ENCODE peak calls at places on chromosomes 11 and 22, in nine cellular contexts. S is sigmoid colon, A is IMR-90, H is breast epithelium, Q is prostate gland, T is gastrocnemius medialis, C is spleen, X is stomach, Y is tibial nerve. E is an unnamed sample. For H3K27me3, the result is how much of the 10 kb centered on the place peaks cover.

GRCh38 chr11:16804104-16804947 is 65.9 kb downstream of the C11orf58 start:
- DNase-seq in C (peak), A (no peak), Q (no peak), H (no peak), Y (no peak), T (no peak), S (no peak), X (peak), E (no peak)

GRCh38 chr22:40204331-40205116 is 26.8 kb downstream of the TNRC6B start:
- DNase-seq in Y (no peak), S (no peak), C (no peak), A (peak), Q (no peak), H (no peak), X (no peak), T (no peak), E (no peak)

GRCh38 chr22:49701380-49702067 is 126.1 kb downstream of the BRD1 start:
- DNase-seq in Q (no peak), C (no peak), S (no peak), X (no peak), H (no peak), A (no peak), T (no peak), Y (no peak), E (no peak)

GRCh38 chr22:26648011-26648497 is 9.3 kb upstream of the MIAT start:
- DNase-seq in C (peak), H (no peak), T (no peak), Y (no peak), Q (no peak), X (no peak), S (no peak), A (no peak), E (no peak)

GRCh38 chr22:35352214-35353111 is 28.4 kb upstream of the HMOX1 start:
- DNase-seq in T (peak), Y (peak), C (peak), A (no peak), H (no peak), X (peak), Q (no peak), S (peak), E (peak)

GRCh38 chr11:35088676-35089075 is 50.3 kb upstream of the CD44 start:
- DNase-seq in S (no peak), Q (peak), C (no peak), A (peak), H (no peak), Y (no peak), T (no peak), X (no peak), E (no peak)

GRCh38 chr11:76380161-76380976 is 563 bp downstream of the THAP12 start:
- DNase-seq in C (peak), S (peak), Y (no peak), Q (peak), X (no peak), H (no peak), T (no peak), A (peak), E (no peak)

GRCh38 chr11:36160115-36160514 is 129.1 kb downstream of the COMMD9 start:
- DNase-seq in C (no peak), Y (no peak), X (no peak), T (no peak), H (no peak), Q (no peak), S (no peak), A (no peak), E (peak)

GRCh38 chr22:27990451-27990840 is 71.4 kb upstream of the PITPNB start:
- DNase-seq in Q (no peak), C (no peak), H (no peak), T (no peak), X (peak), Y (no peak), A (no peak), S (peak), E (no peak)

GRCh38 chr11:76752321-76753175 is 30.6 kb upstream of the TSKU start:
- DNase-seq in Q (peak), C (peak), S (peak), T (peak), A (peak), H (peak), Y (peak), X (peak), E (peak)

GRCh38 chr22:37259540-37260029 is 15.5 kb upstream of the RAC2 start:
- DNase-seq in A (peak), Y (no peak), C (peak), T (no peak), X (no peak), S (no peak), Q (no peak), H (no peak), E (no peak)

GRCh38 chr22:44647141-44647540 is 54.9 kb upstream of the PRR5 start:
- DNase-seq in Y (no peak), H (no peak), Q (no peak), C (no peak), T (no peak), A (no peak), X (no peak), S (no peak), E (no peak)
- TF ChIP-seq POLR2A in Y (no peak), H (no peak), Q (no peak), C (no peak), T (no peak), A (no peak), X (no peak), S (no peak), E (no peak)

GRCh38 chr11:57479925-57480324 is 19.6 kb downstream of the RTN4RL2 start:
- DNase-seq in C (no peak), S (no peak), H (no peak), Y (no peak), X (no peak), Q (no peak), A (no peak), T (no peak), E (no peak)

GRCh38 chr11:57481915-57482781 is 21.8 kb downstream of the RTN4RL2 start:
- DNase-seq in H (no peak), T (no peak), S (no peak), A (no peak), Y (no peak), C (peak), Q (no peak), X (no peak), E (no peak)

GRCh38 chr11:57480409-57481137 is 20.2 kb downstream of the RTN4RL2 start:
- DNase-seq in S (no peak), T (no peak), X (peak), Q (peak), C (peak), A (peak), H (peak), Y (peak), E (no peak)

GRCh38 chr11:57482782-57483569 is 22.6 kb downstream of the RTN4RL2 start:
- DNase-seq in X (peak), H (no peak), C (peak), T (no peak), S (no peak), Y (no peak), A (peak), Q (no peak), E (no peak)

GRCh38 chr11:57481315-57481714 is 21.0 kb downstream of the RTN4RL2 start:
- DNase-seq in S (no peak), X (no peak), H (no peak), T (no peak), A (no peak), C (no peak), Q (no peak), Y (no peak), E (no peak)
- H3K27me3 ChIP-seq in S (under half), X (under half), H (under half), T (under half), A (under half), C (under half), Q (under half), Y (half or more), E (under half)

GRCh38 chr11:71446942-71447688 is 1.1 kb downstream of the DHCR7 start:
- DNase-seq in S (peak), Y (peak), X (no peak), H (peak), Q (peak), C (no peak), T (no peak), A (peak), E (no peak)
- TF ChIP-seq POLR2A in S (no peak), Y (no peak), X (no peak), H (no peak), Q (no peak), C (no peak), T (no peak), A (no peak), E (no peak)

GRCh38 chr11:45322891-45323597 is 36.9 kb upstream of the SYT13 start:
- DNase-seq in A (no peak), S (peak), H (no peak), Y (no peak), T (no peak), Q (no peak), C (no peak), X (no peak), E (no peak)
- H3K27me3 ChIP-seq in A (under half), S (under half), H (under half), Y (under half), T (under half), Q (under half), C (under half), X (under half), E (under half)

DNA sequence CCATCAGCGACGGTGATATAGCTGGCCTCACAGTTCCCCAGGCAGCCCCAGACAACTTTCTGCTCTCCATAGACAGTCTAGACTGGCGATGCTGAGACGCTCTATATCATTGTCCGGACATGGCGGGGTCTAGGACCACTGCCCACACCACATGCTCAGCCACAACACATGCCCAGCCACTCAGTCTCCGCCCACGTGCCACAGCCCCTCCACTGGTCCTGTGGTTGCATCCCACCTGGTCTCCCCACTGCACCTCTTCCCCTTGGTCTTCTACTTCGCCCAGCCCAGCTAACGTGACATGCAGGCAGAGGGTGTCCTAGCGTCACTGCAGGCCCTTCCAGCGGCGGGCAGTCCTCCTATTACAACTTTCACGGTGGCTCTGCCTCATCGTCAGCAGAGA is 22.9 kb upstream of the YPEL1 start:
- DNase-seq in A (no peak), H (no peak), S (no peak), Q (no peak), T (no peak), X (no peak), C (peak), Y (no peak), E (no peak)
- TF ChIP-seq POLR2A in A (no peak), H (no peak), S (no peak), Q (no peak), T (no peak), X (no peak), C (no peak), Y (no peak), E (no peak)

DNA sequence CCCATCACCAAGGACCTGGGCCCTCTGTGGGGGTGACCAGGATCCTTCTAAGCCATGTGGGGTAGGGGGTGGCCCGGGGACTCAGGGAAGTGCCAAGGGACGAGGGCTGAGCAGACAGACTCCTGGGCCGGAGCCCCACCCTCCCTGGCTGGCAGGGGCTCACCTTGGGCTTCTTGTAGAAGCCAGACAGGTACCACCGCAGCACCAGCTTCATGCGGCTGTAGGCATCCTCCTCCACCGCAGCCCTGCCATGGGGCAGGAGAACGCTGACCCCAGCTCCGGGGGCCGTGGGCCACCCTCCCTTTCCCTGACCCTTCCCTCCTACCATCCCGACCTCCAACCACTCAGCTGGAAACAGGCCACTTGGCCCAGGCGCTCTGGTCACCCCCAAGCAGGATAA is 45.9 kb upstream of the CARS1 start:
- DNase-seq in Q (no peak), C (no peak), X (peak), A (no peak), H (no peak), T (no peak), Y (no peak), S (peak), E (no peak)
- H3K27me3 ChIP-seq in Q (under half), C (under half), X (under half), A (under half), H (under half), T (under half), Y (under half), S (under half), E (under half)

GRCh38 chr22:46738642-46738960 is 549 bp upstream of the CERK start:
- DNase-seq in S (no peak), A (no peak), H (no peak), Q (no peak), C (no peak), X (no peak), Y (no peak), T (no peak), E (peak)

GRCh38 chr22:46737105-46737975 is 712 bp downstream of the CERK start:
- DNase-seq in Y (no peak), S (no peak), X (no peak), H (no peak), A (peak), Q (no peak), T (no peak), C (peak), E (peak)

GRCh38 chr22:46737976-46738641 is at the start of gene CERK:
- DNase-seq in A (peak), S (peak), X (peak), C (peak), Q (peak), T (peak), Y (peak), H (no peak), E (peak)

GRCh38 chr22:46740910-46741785 is 3.1 kb upstream of the CERK start:
- DNase-seq in Q (no peak), C (no peak), H (no peak), Y (no peak), T (peak), S (no peak), A (no peak), X (peak), E (no peak)

DNA sequence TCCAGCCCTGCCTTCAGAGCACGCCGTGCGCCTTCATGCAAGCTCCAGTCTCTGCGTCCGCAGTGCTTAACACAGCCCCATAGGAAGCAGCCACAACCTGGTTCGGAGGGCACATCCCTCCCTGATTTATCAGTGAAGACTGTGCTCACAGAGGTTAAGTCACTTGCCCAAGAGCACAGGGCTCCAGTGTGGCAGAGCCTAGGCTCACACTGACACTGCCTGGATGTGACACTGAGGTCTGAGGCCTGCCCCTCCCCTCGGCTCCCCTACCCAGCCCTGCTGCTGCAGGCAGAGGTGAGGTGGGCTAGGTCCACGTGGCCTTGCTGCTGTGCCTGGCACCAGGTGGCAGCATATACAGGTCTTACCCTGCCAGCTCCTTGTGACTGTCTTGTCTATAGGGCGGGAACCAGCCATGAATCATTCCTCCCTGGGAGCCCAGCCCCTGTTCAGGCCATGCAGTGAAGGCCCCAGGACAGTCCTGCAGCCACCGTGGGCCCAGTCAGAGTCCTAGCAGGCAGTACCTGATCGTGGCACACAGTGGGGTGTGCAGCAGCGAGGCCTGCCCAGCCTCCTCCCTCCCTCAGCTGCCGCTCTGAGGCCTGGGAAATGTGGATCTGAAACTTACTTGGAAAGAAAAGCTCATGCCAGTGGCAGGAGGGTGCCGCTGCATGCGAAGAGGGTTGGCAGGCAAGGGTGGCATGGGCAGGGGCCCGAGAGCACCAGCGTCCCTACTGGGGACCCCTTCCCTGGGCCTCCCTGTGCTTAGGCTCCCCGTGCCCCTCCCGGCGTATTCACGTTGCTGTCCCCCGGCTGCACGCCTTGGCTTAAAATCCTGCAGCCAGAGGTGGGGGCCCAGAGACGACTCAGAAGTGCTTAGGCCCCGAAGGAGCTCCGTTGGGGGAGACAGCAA is 1.2 kb upstream of the CERK start:
- DNase-seq in S (no peak), T (peak), X (peak), A (peak), C (no peak), H (no peak), Q (peak), Y (no peak), E (no peak)
- TF ChIP-seq POLR2A in S (no peak), T (peak), X (no peak), A (no peak), C (no peak), H (no peak), Q (no peak), Y (no peak), E (no peak)

DNA sequence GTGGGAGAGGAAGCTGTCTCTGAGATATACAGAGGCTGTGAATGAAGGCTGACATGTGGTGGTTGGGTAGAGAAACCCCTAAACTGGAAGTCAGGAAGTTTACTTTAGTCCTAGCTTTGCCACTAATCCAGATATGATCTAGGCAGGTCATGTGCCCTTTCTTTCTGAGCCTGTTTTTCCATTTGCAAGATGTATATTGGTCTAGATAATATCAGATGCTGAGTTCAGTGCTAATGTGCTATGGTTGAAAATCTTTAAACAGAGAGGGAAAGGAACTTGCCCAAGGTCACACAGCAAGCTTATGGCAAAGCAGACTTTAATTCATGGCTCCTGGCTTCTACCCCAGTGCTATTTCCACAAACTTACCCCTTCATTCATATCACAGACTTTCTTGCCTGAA is 25.7 kb upstream of the TPBGL start:
- DNase-seq in C (no peak), Y (no peak), S (no peak), Q (no peak), T (no peak), A (no peak), X (no peak), H (no peak), E (no peak)
- H3K27me3 ChIP-seq in C (under half), Y (under half), S (under half), Q (under half), T (under half), A (under half), X (under half), H (under half), E (under half)

E was measured in uterus.